ENCODE peak calls at places on chromosomes 4 and X, in four cellular contexts. W is tibial nerve, P is Caki2, S is SK-N-MC. N is an unnamed sample.

GRCh38 chrX:24167719-24168472 is 18.4 kb downstream of the ZFX start:
- DNase-seq in P (no peak), W (no peak), S (no peak), N (no peak)

GRCh38 chr4:59217910-59218631 is 1982.1 kb upstream of the ADGRL3 start:
- DNase-seq in P (no peak), S (no peak), W (no peak), N (no peak)

GRCh38 chrX:68731254-68731653 is 83.8 kb downstream of the STARD8 start:
- DNase-seq in P (no peak), W (no peak), S (no peak), N (no peak)

GRCh38 chr4:155828628-155829027 is 37.4 kb downstream of the ASIC5 start:
- DNase-seq in P (no peak), S (no peak), W (no peak), N (no peak)

GRCh38 chr4:54669831-54670230 is 12.1 kb downstream of the KIT start:
- DNase-seq in P (no peak), S (no peak), W (no peak), N (no peak)

GRCh38 chr4:10605746-10606482 is 78.7 kb downstream of the CLNK start:
- DNase-seq in P (no peak), S (no peak), W (no peak), N (no peak)

GRCh38 chr4:60463846-60464502 is 736.2 kb upstream of the ADGRL3 start:
- DNase-seq in S (no peak), W (no peak), P (no peak), N (no peak)

GRCh38 chr4:79597266-79597665 is 189.2 kb upstream of the GK2 start:
- DNase-seq in S (no peak), W (no peak), P (no peak), N (no peak)

GRCh38 chr4:48493485-48494100 is 3.5 kb downstream of the ZAR1 start:
- DNase-seq in S (no peak), W (no peak), P (no peak), N (no peak)

GRCh38 chr4:132123870-132124623 is 1025.0 kb upstream of the PCDH10 start:
- DNase-seq in W (no peak), P (peak; percentile 85), S (no peak), N (no peak)

GRCh38 chrX:117985241-117985640 is 131.4 kb downstream of the KLHL13 start:
- DNase-seq in W (no peak), P (no peak), S (no peak), N (no peak)

GRCh38 chr4:97142405-97142804 is 1000.9 kb downstream of the STPG2 start:
- DNase-seq in W (no peak), P (no peak), S (no peak), N (no peak)

GRCh38 chr4:115145393-115146160 is 32.2 kb upstream of the NDST4 start:
- DNase-seq in W (no peak), P (no peak), S (no peak), N (no peak)

GRCh38 chrX:66731398-66731797 is 92.5 kb upstream of the EDA2R start:
- DNase-seq in W (no peak), S (no peak), P (peak; percentile 15), N (no peak)

N was measured in ascending aorta.